ENCODE peak calls at places on chromosomes 11 and 22, in four cellular contexts. One of them, this sample, is unnamed.

GRCh38 chr11:128471138-128471661 is 116.2 kb downstream of the ETS1 start:
- DNase-seq in spleen: peak; percentile 89
- DNase-seq in GM23248: no peak
- DNase-seq in GM23338: no peak
- DNase-seq in this sample: no peak

GRCh38 chr11:72584293-72584921 is 89.8 kb downstream of the PDE2A start:
- DNase-seq in spleen: peak; percentile 92
- DNase-seq in GM23248: peak; percentile 59
- DNase-seq in GM23338: peak; percentile 87
- DNase-seq in this sample: peak; percentile 66

GRCh38 chr11:134152692-134153091 is 71.1 kb downstream of the NCAPD3 start:
- DNase-seq in spleen: no peak
- DNase-seq in GM23248: no peak
- DNase-seq in GM23338: no peak
- DNase-seq in this sample: no peak

GRCh38 chr11:120229451-120230424 is 10.2 kb upstream of the POU2F3 start:
- DNase-seq in spleen: no peak
- DNase-seq in GM23248: peak; percentile 52
- DNase-seq in GM23338: peak; percentile 76
- DNase-seq in this sample: no peak

GRCh38 chr11:132874638-132875037 is 657.7 kb downstream of the OPCML start:
- DNase-seq in spleen: no peak
- DNase-seq in GM23248: peak; percentile 79
- DNase-seq in GM23338: no peak
- DNase-seq in this sample: no peak

GRCh38 chr11:133661867-133662266 is 129.6 kb upstream of the OPCML start:
- DNase-seq in spleen: no peak
- DNase-seq in GM23248: no peak
- DNase-seq in GM23338: no peak
- DNase-seq in this sample: no peak

GRCh38 chr11:117145393-117145761 is 1.3 kb downstream of the PAFAH1B2 start:
- DNase-seq in spleen: no peak
- DNase-seq in GM23248: peak; percentile 79
- DNase-seq in GM23338: peak; percentile 30
- DNase-seq in this sample: no peak

GRCh38 chr11:122758974-122759373 is 79.3 kb upstream of the CRTAM start:
- DNase-seq in spleen: no peak
- DNase-seq in GM23248: peak; percentile 60
- DNase-seq in GM23338: no peak
- DNase-seq in this sample: no peak

GRCh38 chr11:126366064-126366822 is 10.8 kb downstream of the ST3GAL4 start:
- DNase-seq in spleen: peak; percentile 76
- DNase-seq in GM23248: no peak
- DNase-seq in GM23338: peak; percentile 43
- DNase-seq in this sample: no peak

GRCh38 chr11:126360049-126360446 is 4.6 kb downstream of the ST3GAL4 start:
- DNase-seq in spleen: peak; percentile 69
- DNase-seq in GM23248: peak; percentile 46
- DNase-seq in GM23338: no peak
- DNase-seq in this sample: no peak

GRCh38 chr11:126361400-126361799 is 5.9 kb downstream of the ST3GAL4 start:
- DNase-seq in spleen: peak; percentile 75
- DNase-seq in GM23248: no peak
- DNase-seq in GM23338: no peak
- DNase-seq in this sample: no peak

GRCh38 chr11:126362879-126363655 is 7.6 kb downstream of the ST3GAL4 start:
- DNase-seq in spleen: peak; percentile 58
- DNase-seq in GM23248: no peak
- DNase-seq in GM23338: no peak
- DNase-seq in this sample: peak; percentile 37

DNA sequence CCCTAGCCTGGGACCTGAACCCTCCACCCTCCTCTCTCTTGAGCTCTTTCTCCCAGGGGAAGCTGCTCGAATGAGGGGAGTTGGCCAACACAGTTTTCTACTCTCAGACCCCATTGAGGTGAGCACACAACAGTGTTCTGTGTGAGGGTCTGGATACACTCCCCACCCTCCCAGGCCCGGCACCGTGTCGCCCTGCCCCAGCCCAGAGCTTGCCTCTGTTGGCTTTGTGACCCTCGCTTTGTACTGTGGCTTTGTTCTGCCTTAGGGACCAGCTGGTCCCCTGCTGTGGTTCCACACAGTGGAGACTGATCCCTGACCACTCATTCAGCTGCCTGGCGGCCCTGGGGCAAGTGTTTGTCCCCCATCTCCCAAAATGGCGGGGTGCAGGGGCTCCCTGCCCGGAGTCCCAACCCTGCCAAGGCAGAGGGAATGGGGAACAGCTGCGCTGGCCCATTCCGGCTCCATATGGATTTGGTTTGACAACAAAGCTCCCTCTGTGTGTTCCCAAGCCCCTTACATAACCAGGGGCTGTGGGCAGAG is 8.3 kb downstream of the ST3GAL4 start:
- DNase-seq in spleen: peak; percentile 68
- DNase-seq in GM23248: no peak
- DNase-seq in GM23338: no peak
- DNase-seq in this sample: peak; percentile 59
- H3K27ac ChIP-seq in spleen: peak overlapping the region; percentile 92
- H3K27ac ChIP-seq in GM23248: no peak overlapping the region
- H3K27ac ChIP-seq in GM23338: no peak overlapping the region
- H3K27ac ChIP-seq in this sample: no peak overlapping the region

DNA sequence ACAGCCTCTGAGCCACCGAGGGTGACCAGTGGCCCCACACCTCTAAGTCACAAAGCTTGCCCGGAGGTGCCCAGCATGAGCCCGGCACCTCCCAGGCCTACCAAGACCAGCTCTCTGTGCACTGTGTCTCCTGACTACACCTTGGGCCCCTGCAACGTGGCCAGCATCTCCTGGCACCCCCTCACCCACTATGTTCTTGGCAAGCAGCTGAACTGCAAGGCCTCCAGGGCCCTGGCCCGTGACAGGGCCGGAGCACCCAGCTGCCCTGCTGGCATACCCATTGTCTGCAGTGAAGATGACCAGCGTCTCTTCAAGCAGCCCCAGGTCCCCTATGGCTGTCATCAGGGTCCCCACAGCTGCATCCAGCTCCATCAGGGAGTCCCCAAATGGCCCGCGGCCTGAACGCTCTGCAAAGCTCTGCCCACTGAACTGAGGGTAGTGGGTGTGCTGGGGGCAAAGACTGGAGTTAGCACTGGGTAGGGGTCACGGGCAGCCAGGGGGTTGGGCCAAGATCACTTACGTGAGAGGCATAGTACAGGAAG is 1.6 kb downstream of the ARSA start:
- DNase-seq in spleen: peak; percentile 75
- DNase-seq in GM23248: no peak
- DNase-seq in GM23338: no peak
- DNase-seq in this sample: no peak
- H3K27ac ChIP-seq in spleen: peak overlapping the region; percentile 92
- H3K27ac ChIP-seq in GM23248: no peak overlapping the region
- H3K27ac ChIP-seq in GM23338: no peak overlapping the region
- H3K27ac ChIP-seq in this sample: no peak overlapping the region

GRCh38 chr11:106459135-106459534 is 381.7 kb downstream of the AASDHPPT start:
- DNase-seq in spleen: no peak
- DNase-seq in GM23248: no peak
- DNase-seq in GM23338: no peak
- DNase-seq in this sample: no peak
- H3K27ac ChIP-seq in spleen: no peak overlapping the region
- H3K27ac ChIP-seq in GM23248: no peak overlapping the region
- H3K27ac ChIP-seq in GM23338: no peak overlapping the region
- H3K27ac ChIP-seq in this sample: no peak overlapping the region

GRCh38 chr22:39446239-39446721 is 10.5 kb upstream of the MGAT3 start:
- DNase-seq in spleen: peak; percentile 81
- DNase-seq in GM23248: no peak
- DNase-seq in GM23338: peak; percentile 77
- DNase-seq in this sample: no peak
- H3K27ac ChIP-seq in spleen: peak overlapping the region; percentile 63
- H3K27ac ChIP-seq in GM23248: no peak overlapping the region
- H3K27ac ChIP-seq in GM23338: no peak overlapping the region
- H3K27ac ChIP-seq in this sample: no peak overlapping the region

DNA sequence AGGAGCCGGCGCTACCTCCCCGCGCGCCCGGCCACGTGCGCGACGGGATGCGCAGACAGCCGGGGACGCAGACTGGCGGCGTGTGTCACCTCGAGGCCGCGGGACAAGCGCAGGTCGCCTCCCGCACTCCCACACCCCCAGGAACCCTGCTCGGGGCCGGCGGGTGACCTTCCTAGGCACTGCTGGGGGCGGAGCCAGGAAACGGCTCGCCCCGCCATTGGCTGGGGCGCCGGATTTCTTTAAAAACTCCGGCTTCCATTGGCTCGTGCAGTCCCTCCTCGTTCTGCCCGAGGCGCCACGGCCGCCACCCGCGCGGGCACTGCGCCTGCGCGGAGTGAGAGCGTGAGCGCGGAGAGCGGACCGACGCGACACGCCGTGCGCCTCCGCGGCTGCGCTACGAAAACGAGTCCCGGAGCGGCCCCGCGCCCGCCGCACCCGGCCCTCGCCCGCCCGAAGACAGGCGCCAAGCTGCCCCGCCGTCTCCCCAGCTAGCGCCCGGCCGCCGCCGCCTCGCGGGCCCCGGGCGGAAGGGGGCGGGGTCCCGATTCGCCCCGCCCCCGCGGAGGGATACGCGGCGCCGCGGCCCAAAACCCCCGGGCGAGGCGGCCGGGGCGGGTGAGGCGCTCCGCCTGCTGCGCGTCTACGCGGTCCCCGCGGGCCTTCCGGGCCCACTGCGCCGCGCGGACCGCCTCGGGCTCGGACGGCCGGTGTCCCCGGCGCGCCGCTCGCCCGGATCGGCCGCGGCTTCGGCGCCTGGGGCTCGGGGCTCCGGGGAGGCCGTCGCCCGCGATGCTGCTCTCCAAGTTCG is at the start of gene PIM3:
- DNase-seq in spleen: peak; percentile 97
- DNase-seq in GM23248: peak; percentile 97
- DNase-seq in GM23338: peak; percentile 93
- DNase-seq in this sample: peak; percentile 93
- H3K27ac ChIP-seq in spleen: peak within 1 kb of the TSS; percentile 98
- H3K27ac ChIP-seq in GM23248: peak within 1 kb of the TSS; percentile 76
- H3K27ac ChIP-seq in GM23338: no peak within 1 kb of the TSS
- H3K27ac ChIP-seq in this sample: peak within 1 kb of the TSS; percentile 88

GRCh38 chr11:102551188-102551781 is 20.7 kb upstream of the MMP7 start:
- DNase-seq in spleen: no peak
- DNase-seq in GM23248: no peak
- DNase-seq in GM23338: no peak
- DNase-seq in this sample: no peak
- H3K27ac ChIP-seq in spleen: no peak overlapping the region
- H3K27ac ChIP-seq in GM23248: no peak overlapping the region
- H3K27ac ChIP-seq in GM23338: no peak overlapping the region
- H3K27ac ChIP-seq in this sample: no peak overlapping the region

This sample was measured in tibial artery.